ENCODE peak calls at places on chromosomes 7 and 10, in six cellular contexts. C, X, N, T, H and B are unnamed samples.
A peak's percentile ranks its signal among the peaks of the same experiment; 100 is the strongest.

GRCh38 chr7:155813125-155813524 is 862 bp upstream of the SHH start:
- DNase-seq in X (no peak), T (no peak), N (no peak), H (no peak), C (no peak), B (no peak)

GRCh38 chr10:71747808-71748523 is 25.4 kb downstream of the VSIR start:
- DNase-seq in H (no peak), N (no peak), X (peak; percentile 90), C (peak; percentile 77), T (peak; percentile 24), B (no peak)

GRCh38 chr7:82559203-82559805 is 115.7 kb upstream of the CACNA2D1 start:
- DNase-seq in X (no peak), H (no peak), N (no peak), C (no peak), T (peak; percentile 18), B (no peak)

GRCh38 chr7:37248396-37248836 is 200.2 kb downstream of the ELMO1 start:
- DNase-seq in H (no peak), X (no peak), C (no peak), T (no peak), N (no peak), B (no peak)

GRCh38 chr10:72243822-72244437 is 27.9 kb upstream of the ASCC1 start:
- DNase-seq in X (no peak), C (no peak), T (no peak), N (no peak), H (no peak), B (peak; percentile 98)

GRCh38 chr10:69739561-69739960 is 62.1 kb upstream of the COL13A1 start:
- DNase-seq in C (no peak), H (no peak), X (no peak), N (no peak), T (no peak), B (no peak)

GRCh38 chr7:22109761-22110160 is 164.1 kb upstream of the CDCA7L start:
- DNase-seq in C (peak; percentile 47), X (peak; percentile 12), T (peak; percentile 45), H (no peak), N (peak; percentile 52), B (peak; percentile 40)

GRCh38 chr10:70776455-70777005 is 8.6 kb downstream of the TBATA start:
- DNase-seq in N (no peak), X (no peak), H (no peak), C (no peak), T (no peak), B (no peak)

GRCh38 chr7:145082366-145083240 is 246.8 kb upstream of the TPK1 start:
- DNase-seq in H (no peak), N (no peak), C (peak; percentile 57), X (no peak), T (no peak), B (no peak)

GRCh38 chr10:100182281-100182680 is 3.5 kb downstream of the ERLIN1 start:
- DNase-seq in C (no peak), N (no peak), H (no peak), T (no peak), X (peak; percentile 63), B (no peak)

GRCh38 chr10:70917635-70918034 is 29.3 kb upstream of the PCBD1 start:
- DNase-seq in T (no peak), N (no peak), C (no peak), X (no peak), H (no peak), B (no peak)

GRCh38 chr10:78301891-78302738 is 268.5 kb downstream of the RPS24 start:
- DNase-seq in N (no peak), X (no peak), H (no peak), T (no peak), C (no peak), B (no peak)

GRCh38 chr10:3948843-3949242 is 163.8 kb upstream of the KLF6 start:
- DNase-seq in N (peak; percentile 92), X (no peak), T (no peak), H (peak; percentile 78), C (peak; percentile 92), B (no peak)

GRCh38 chr7:26525413-26526287 is 234.0 kb downstream of the SNX10 start:
- DNase-seq in T (no peak), X (peak; percentile 16), C (no peak), N (no peak), H (no peak), B (no peak)

GRCh38 chr7:29091121-29091601 is 55.2 kb downstream of the CPVL start:
- DNase-seq in T (no peak), C (no peak), X (no peak), H (no peak), N (peak; percentile 6), B (no peak)

GRCh38 chr7:140541176-140541512 is 61.8 kb upstream of the MKRN1 start:
- DNase-seq in H (no peak), N (no peak), C (no peak), T (no peak), X (no peak), B (no peak)

GRCh38 chr10:103645141-103646054 is 151.9 kb downstream of the NEURL1 start:
- DNase-seq in C (no peak), T (no peak), N (no peak), H (no peak), X (peak; percentile 98), B (peak; percentile 99)

GRCh38 chr10:9038146-9038714 is 983.7 kb downstream of the GATA3 start:
- DNase-seq in H (no peak), N (peak; percentile 13), T (no peak), X (no peak), C (no peak), B (no peak)

GRCh38 chr10:73909716-73910115 is 1.2 kb upstream of the PLAU start:
- DNase-seq in T (no peak), C (no peak), X (no peak), H (no peak), N (no peak), B (no peak)

GRCh38 chr7:85104432-85105205 is 82.2 kb downstream of the SEMA3D start:
- DNase-seq in T (no peak), X (peak; percentile 12), N (no peak), H (no peak), C (no peak), B (peak; percentile 49)

GRCh38 chr10:97781541-97782331 is 9.9 kb upstream of the SFRP5 start:
- DNase-seq in T (no peak), H (no peak), X (no peak), N (peak; percentile 31), C (peak; percentile 59), B (no peak)

GRCh38 chr10:28459453-28460144 is 73.3 kb upstream of the WAC start:
- DNase-seq in X (no peak), H (no peak), N (no peak), T (no peak), C (no peak), B (no peak)

GRCh38 chr10:122237326-122237725 is 33.8 kb upstream of the BTBD16 start:
- DNase-seq in N (no peak), H (no peak), T (no peak), C (no peak), X (no peak), B (no peak)

GRCh38 chr10:132886211-132887099 is 55.9 kb downstream of the CFAP46 start:
- DNase-seq in X (no peak), N (peak; percentile 23), C (no peak), T (no peak), H (no peak), B (no peak)

GRCh38 chr7:23334482-23335056 is 35.4 kb downstream of the MALSU1 start:
- DNase-seq in C (no peak), H (peak; percentile 98), N (no peak), T (no peak), X (no peak), B (peak; percentile 94)